ENCODE peak calls at places on chromosomes 13 and 19, in five cellular contexts. One of them, this sample, is unnamed.

GRCh38 chr13:103730407-103730806 is 664.2 kb upstream of the SLC10A2 start:
- DNase-seq in GM12878: no peak
- DNase-seq in A549: no peak
- DNase-seq in K562: no peak
- DNase-seq in HepG2: no peak
- DNase-seq in this sample: no peak

GRCh38 chr19:42420055-42420544 is 7.1 kb downstream of the LIPE start:
- DNase-seq in GM12878: no peak
- DNase-seq in K562: peak
- DNase-seq in A549: peak
- DNase-seq in HepG2: peak
- DNase-seq in this sample: peak

GRCh38 chr19:40006273-40006691 is 9.4 kb downstream of the ZNF546 start:
- DNase-seq in K562: peak
- DNase-seq in A549: no peak
- DNase-seq in HepG2: no peak
- DNase-seq in GM12878: no peak
- DNase-seq in this sample: peak

GRCh38 chr13:100106705-100107104 is 17.8 kb downstream of the PCCA start:
- DNase-seq in K562: no peak
- DNase-seq in GM12878: no peak
- DNase-seq in A549: no peak
- DNase-seq in HepG2: no peak
- DNase-seq in this sample: no peak

GRCh38 chr19:10961073-10961762 is 388 bp downstream of the SMARCA4 start:
- DNase-seq in A549: no peak
- DNase-seq in HepG2: no peak
- DNase-seq in GM12878: no peak
- DNase-seq in K562: peak
- DNase-seq in this sample: no peak

GRCh38 chr19:54532528-54532927 is 29.9 kb downstream of the LAIR2 start:
- DNase-seq in A549: no peak
- DNase-seq in GM12878: peak
- DNase-seq in HepG2: no peak
- DNase-seq in K562: no peak
- DNase-seq in this sample: no peak

GRCh38 chr19:5967994-5968430 is 9.9 kb downstream of the RANBP3 start:
- DNase-seq in GM12878: peak
- DNase-seq in K562: peak
- DNase-seq in A549: peak
- DNase-seq in HepG2: peak
- DNase-seq in this sample: peak

GRCh38 chr13:50693755-50694154 is 149.7 kb downstream of the DLEU7 start:
- DNase-seq in K562: no peak
- DNase-seq in HepG2: no peak
- DNase-seq in GM12878: no peak
- DNase-seq in A549: no peak
- DNase-seq in this sample: no peak

GRCh38 chr13:40644838-40645620 is 21.4 kb downstream of the FOXO1 start:
- DNase-seq in A549: no peak
- DNase-seq in GM12878: no peak
- DNase-seq in K562: no peak
- DNase-seq in HepG2: no peak
- DNase-seq in this sample: no peak

GRCh38 chr19:51365211-51366049 is 758 bp downstream of the ETFB start:
- DNase-seq in GM12878: no peak
- DNase-seq in K562: peak
- DNase-seq in A549: peak
- DNase-seq in HepG2: peak
- DNase-seq in this sample: peak

GRCh38 chr13:98033277-98034247 is 80.1 kb downstream of the IPO5 start:
- DNase-seq in HepG2: peak
- DNase-seq in K562: no peak
- DNase-seq in GM12878: no peak
- DNase-seq in A549: peak
- DNase-seq in this sample: peak

GRCh38 chr13:41700790-41701310 is 243.5 kb downstream of the RGCC start:
- DNase-seq in A549: peak
- DNase-seq in K562: no peak
- DNase-seq in GM12878: no peak
- DNase-seq in HepG2: no peak
- DNase-seq in this sample: peak

GRCh38 chr13:70747305-70747704 is 639.1 kb upstream of the KLHL1 start:
- DNase-seq in K562: no peak
- DNase-seq in A549: no peak
- DNase-seq in HepG2: no peak
- DNase-seq in GM12878: no peak
- DNase-seq in this sample: no peak

GRCh38 chr19:44808463-44809371 is at the start of gene BCAM:
- DNase-seq in K562: peak
- DNase-seq in A549: peak
- DNase-seq in GM12878: no peak
- DNase-seq in HepG2: peak
- DNase-seq in this sample: peak

GRCh38 chr13:46614582-46614981 is 61.6 kb downstream of the LRCH1 start:
- DNase-seq in HepG2: no peak
- DNase-seq in A549: peak
- DNase-seq in K562: no peak
- DNase-seq in GM12878: no peak
- DNase-seq in this sample: peak

GRCh38 chr13:24493356-24493755 is 19.2 kb downstream of the PARP4 start:
- DNase-seq in A549: no peak
- DNase-seq in HepG2: no peak
- DNase-seq in K562: no peak
- DNase-seq in GM12878: no peak
- DNase-seq in this sample: no peak

GRCh38 chr13:59276436-59276835 is 887.3 kb downstream of the DIAPH3 start:
- DNase-seq in A549: no peak
- DNase-seq in K562: no peak
- DNase-seq in HepG2: no peak
- DNase-seq in GM12878: no peak
- DNase-seq in this sample: peak

GRCh38 chr19:17616961-17617806 is 61.7 kb downstream of the COLGALT1 start:
- DNase-seq in GM12878: no peak
- DNase-seq in HepG2: peak
- DNase-seq in K562: peak
- DNase-seq in A549: peak
- DNase-seq in this sample: peak

GRCh38 chr13:25738342-25738771 is 313.5 kb downstream of the SHISA2 start:
- DNase-seq in HepG2: no peak
- DNase-seq in GM12878: no peak
- DNase-seq in A549: no peak
- DNase-seq in K562: no peak
- DNase-seq in this sample: no peak

GRCh38 chr13:75785130-75785529 is 149.0 kb downstream of the LMO7 start:
- DNase-seq in K562: no peak
- DNase-seq in A549: no peak
- DNase-seq in GM12878: no peak
- DNase-seq in HepG2: no peak
- DNase-seq in this sample: peak

GRCh38 chr19:4326837-4327251 is 11.8 kb downstream of the STAP2 start:
- DNase-seq in GM12878: no peak
- DNase-seq in HepG2: no peak
- DNase-seq in A549: no peak
- DNase-seq in K562: peak
- DNase-seq in this sample: no peak

GRCh38 chr19:3506384-3507340 is 551 bp downstream of the FZR1 start:
- DNase-seq in K562: peak
- DNase-seq in A549: no peak
- DNase-seq in GM12878: no peak
- DNase-seq in HepG2: no peak
- DNase-seq in this sample: no peak

GRCh38 chr19:23440791-23441190 is 45.5 kb upstream of the ZNF91 start:
- DNase-seq in K562: peak
- DNase-seq in A549: peak
- DNase-seq in HepG2: no peak
- DNase-seq in GM12878: no peak
- DNase-seq in this sample: no peak

GRCh38 chr13:77522444-77522843 is 13.1 kb upstream of the SCEL start:
- DNase-seq in HepG2: no peak
- DNase-seq in GM12878: no peak
- DNase-seq in A549: no peak
- DNase-seq in K562: no peak
- DNase-seq in this sample: no peak

GRCh38 chr19:42693760-42694350 is 46.4 kb downstream of the PSG3 start:
- DNase-seq in A549: peak
- DNase-seq in K562: peak
- DNase-seq in GM12878: no peak
- DNase-seq in HepG2: peak
- DNase-seq in this sample: peak

GRCh38 chr13:19156013-19156825 is 25.4 kb downstream of the TUBA3C start:
- DNase-seq in A549: no peak
- DNase-seq in K562: no peak
- DNase-seq in HepG2: no peak
- DNase-seq in GM12878: no peak
- DNase-seq in this sample: no peak

GRCh38 chr19:2529473-2529918 is 53.6 kb downstream of the GADD45B start:
- DNase-seq in GM12878: no peak
- DNase-seq in HepG2: peak
- DNase-seq in A549: peak
- DNase-seq in K562: no peak
- DNase-seq in this sample: peak

GRCh38 chr19:2433854-2434253 is 6.5 kb upstream of the TIMM13 start:
- DNase-seq in GM12878: no peak
- DNase-seq in K562: no peak
- DNase-seq in HepG2: no peak
- DNase-seq in A549: no peak
- DNase-seq in this sample: no peak

GRCh38 chr13:34678154-34678553 is 263.9 kb upstream of the NBEA start:
- DNase-seq in HepG2: peak
- DNase-seq in GM12878: no peak
- DNase-seq in K562: no peak
- DNase-seq in A549: peak
- DNase-seq in this sample: no peak

GRCh38 chr13:34682406-34682805 is 259.7 kb upstream of the NBEA start:
- DNase-seq in HepG2: no peak
- DNase-seq in GM12878: no peak
- DNase-seq in A549: no peak
- DNase-seq in K562: no peak
- DNase-seq in this sample: no peak
- TF ChIP-seq SMC3 in HepG2: no peak
- TF ChIP-seq SMC3 in GM12878: no peak
- TF ChIP-seq SMC3 in A549: no peak
- TF ChIP-seq SMC3 in K562: no peak
- TF ChIP-seq SMC3 in this sample: no peak

GRCh38 chr19:35487821-35488220 is 2.4 kb downstream of the KRTDAP start:
- DNase-seq in A549: no peak
- DNase-seq in K562: no peak
- DNase-seq in HepG2: no peak
- DNase-seq in GM12878: no peak
- DNase-seq in this sample: no peak

GRCh38 chr19:35488677-35489076 is 1.6 kb downstream of the KRTDAP start:
- DNase-seq in K562: no peak
- DNase-seq in A549: no peak
- DNase-seq in HepG2: no peak
- DNase-seq in GM12878: no peak
- DNase-seq in this sample: no peak

GRCh38 chr19:35493971-35494370 is 3.7 kb upstream of the KRTDAP start:
- DNase-seq in GM12878: no peak
- DNase-seq in K562: no peak
- DNase-seq in HepG2: no peak
- DNase-seq in A549: no peak
- DNase-seq in this sample: no peak

GRCh38 chr19:35491838-35492360 is 1.6 kb upstream of the KRTDAP start:
- DNase-seq in A549: no peak
- DNase-seq in GM12878: no peak
- DNase-seq in HepG2: no peak
- DNase-seq in K562: no peak
- DNase-seq in this sample: no peak

GRCh38 chr19:35490364-35490763 is at the start of gene KRTDAP:
- DNase-seq in HepG2: no peak
- DNase-seq in A549: no peak
- DNase-seq in GM12878: no peak
- DNase-seq in K562: no peak
- DNase-seq in this sample: no peak
- TF ChIP-seq POLR2A in HepG2: no peak
- TF ChIP-seq POLR2A in A549: no peak
- TF ChIP-seq POLR2A in GM12878: no peak
- TF ChIP-seq POLR2A in K562: no peak
- TF ChIP-seq POLR2A in this sample: no peak

GRCh38 chr19:36423925-36424324 is 5.5 kb upstream of the ZFP82 start:
- DNase-seq in A549: no peak
- DNase-seq in HepG2: no peak
- DNase-seq in K562: no peak
- DNase-seq in GM12878: no peak
- DNase-seq in this sample: no peak

GRCh38 chr19:36420961-36421748 is 2.7 kb upstream of the ZFP82 start:
- DNase-seq in HepG2: no peak
- DNase-seq in A549: no peak
- DNase-seq in K562: no peak
- DNase-seq in GM12878: no peak
- DNase-seq in this sample: peak

GRCh38 chr19:36417752-36418286 is 625 bp downstream of the ZFP82 start:
- DNase-seq in K562: peak
- DNase-seq in GM12878: no peak
- DNase-seq in A549: no peak
- DNase-seq in HepG2: no peak
- DNase-seq in this sample: no peak

GRCh38 chr19:36421749-36422481 is 3.5 kb upstream of the ZFP82 start:
- DNase-seq in A549: no peak
- DNase-seq in HepG2: no peak
- DNase-seq in K562: no peak
- DNase-seq in GM12878: no peak
- DNase-seq in this sample: no peak

DNA sequence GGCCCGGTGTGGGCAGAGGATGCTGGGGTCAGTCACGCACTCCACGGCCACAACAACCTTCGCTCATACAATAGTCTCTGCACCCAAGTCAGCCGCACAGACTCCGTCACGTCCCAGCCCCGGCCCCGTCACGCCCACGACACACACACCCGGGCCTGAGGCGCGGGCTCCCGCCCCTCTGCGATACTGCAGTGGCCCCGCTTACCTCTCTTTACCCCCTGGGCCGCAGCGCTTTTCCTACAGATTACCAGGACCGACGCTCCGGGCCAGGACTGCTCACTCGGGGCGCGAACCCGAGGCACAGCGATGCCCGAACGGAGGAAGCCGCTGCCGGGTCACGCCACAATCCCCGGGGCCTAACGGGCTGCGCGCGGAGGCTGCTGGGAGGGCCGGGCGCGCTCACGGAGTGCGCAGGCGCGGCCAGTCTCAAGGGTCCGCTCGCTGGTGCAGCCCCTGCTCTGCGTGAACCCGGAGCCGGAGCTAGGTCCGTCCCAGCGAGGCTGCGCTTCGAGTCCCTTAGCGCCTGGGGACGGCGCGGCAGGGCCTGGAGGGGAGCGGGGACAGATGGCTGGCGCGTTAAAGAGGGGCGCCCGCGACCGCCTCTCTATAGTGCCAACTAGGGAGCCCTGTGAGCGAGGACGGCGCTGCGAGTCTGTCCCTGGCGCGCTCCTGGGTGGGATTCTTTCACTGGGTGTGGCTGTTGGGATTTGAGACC is at the start of gene ZFP82:
- DNase-seq in HepG2: peak
- DNase-seq in GM12878: peak
- DNase-seq in K562: peak
- DNase-seq in A549: peak
- DNase-seq in this sample: peak
- TF ChIP-seq SMC3 in HepG2: no peak
- TF ChIP-seq SMC3 in GM12878: no peak
- TF ChIP-seq SMC3 in K562: no peak
- TF ChIP-seq SMC3 in A549: no peak
- TF ChIP-seq SMC3 in this sample: no peak

GRCh38 chr19:12890787-12891552 is at the start of gene GCDH:
- DNase-seq in K562: peak
- DNase-seq in A549: peak
- DNase-seq in GM12878: peak
- DNase-seq in HepG2: peak
- DNase-seq in this sample: peak
- TF ChIP-seq POLR2A in K562: peak
- TF ChIP-seq POLR2A in A549: peak
- TF ChIP-seq POLR2A in GM12878: peak
- TF ChIP-seq POLR2A in HepG2: peak
- TF ChIP-seq POLR2A in this sample: no peak